ENCODE peak calls at places on chromosomes 4 and X, in ten cellular contexts. H is vagina, O is suprapubic skin, J is K562, U is HCT116, P is sigmoid colon, X is breast epithelium, B is stomach, N is HepG2, L is spleen. I is an unnamed sample.

GRCh38 chr4:158729716-158730559 is 6.7 kb upstream of the PPID start:
- DNase-seq in U (peak; percentile 61), H (no peak), P (peak; percentile 77), O (no peak), L (no peak), J (no peak), X (peak; percentile 57), B (peak; percentile 68), N (peak; percentile 67), I (peak; percentile 72)

GRCh38 chr4:13856387-13856786 is 228.9 kb upstream of the BOD1L1 start:
- DNase-seq in N (no peak), P (no peak), H (no peak), O (no peak), L (no peak), X (no peak), B (no peak), J (no peak), U (no peak), I (no peak)

GRCh38 chr4:185020863-185021761 is 2.8 kb downstream of the HELT start:
- DNase-seq in O (no peak), U (no peak), J (no peak), P (no peak), B (no peak), H (no peak), L (no peak), X (no peak), N (no peak), I (no peak)

GRCh38 chrX:42531431-42531830 is 246.5 kb downstream of the PPP1R2C start:
- DNase-seq in P (no peak), B (no peak), U (no peak), H (no peak), O (no peak), J (no peak), L (no peak), X (no peak), N (no peak), I (no peak)

GRCh38 chrX:105636667-105637066 is 185.7 kb upstream of the NRK start:
- DNase-seq in U (no peak), O (no peak), J (no peak), B (no peak), L (no peak), H (no peak), P (no peak), X (no peak), N (no peak), I (no peak)

GRCh38 chr4:153113061-153113837 is 91.0 kb upstream of the TRIM2 start:
- DNase-seq in U (no peak), P (no peak), J (no peak), H (peak; percentile 58), L (no peak), X (no peak), O (no peak), N (no peak), B (no peak), I (no peak)

GRCh38 chrX:119790977-119791436 is 423 bp downstream of the RPL39 start:
- DNase-seq in U (no peak), X (peak; percentile 48), N (peak; percentile 30), L (no peak), H (no peak), B (no peak), P (no peak), O (no peak), J (peak; percentile 50), I (peak; percentile 27)

GRCh38 chrX:46791927-46792825 is 33.3 kb upstream of the SLC9A7 start:
- DNase-seq in J (no peak), N (peak; percentile 32), P (no peak), H (no peak), X (no peak), B (peak; percentile 41), U (peak; percentile 63), L (no peak), O (no peak), I (no peak)

GRCh38 chr4:73726000-73726399 is 14.4 kb upstream of the CXCL8 start:
- DNase-seq in U (peak; percentile 63), P (no peak), L (no peak), H (no peak), B (no peak), X (no peak), O (no peak), J (no peak), N (no peak), I (no peak)

GRCh38 chr4:186260504-186261448 is 5.2 kb upstream of the F11 start:
- DNase-seq in J (no peak), O (no peak), L (no peak), N (peak; percentile 77), H (no peak), X (no peak), P (no peak), U (no peak), B (no peak), I (no peak)

GRCh38 chr4:105808459-105809041 is 86.7 kb upstream of the NPNT start:
- DNase-seq in P (no peak), U (peak; percentile 7), J (no peak), X (no peak), L (no peak), N (no peak), B (no peak), H (no peak), O (no peak), I (no peak)

GRCh38 chr4:67713531-67714247 is 12.7 kb upstream of the UBA6 start:
- DNase-seq in B (no peak), O (no peak), P (no peak), N (no peak), X (no peak), J (peak; percentile 42), H (no peak), U (no peak), L (no peak), I (no peak)

GRCh38 chr4:47213971-47214370 is 182.6 kb downstream of the GABRB1 start:
- DNase-seq in X (no peak), P (no peak), N (peak; percentile 16), O (no peak), B (no peak), L (no peak), H (no peak), U (no peak), J (no peak), I (no peak)

GRCh38 chr4:156999175-156999517 is 27.5 kb upstream of the PDGFC start:
- DNase-seq in H (no peak), O (no peak), N (peak; percentile 79), U (peak; percentile 87), P (no peak), B (peak; percentile 43), L (no peak), J (no peak), X (no peak), I (peak; percentile 10)
- TF ChIP-seq POLR2AphosphoS5 in H (no peak), O (no peak), N (no peak), U (peak; percentile 49), P (no peak), B (peak; percentile 56), L (no peak), J (no peak), X (peak; percentile 28), I (no peak)

GRCh38 chrX:3712870-3713224 is 602 bp downstream of the PRKX start:
- DNase-seq in H (no peak), X (no peak), J (peak; percentile 38), O (peak; percentile 68), U (no peak), N (no peak), B (no peak), L (peak; percentile 92), P (peak; percentile 64), I (peak; percentile 35)

GRCh38 chrX:3712080-3712869 is 1.2 kb downstream of the PRKX start:
- DNase-seq in P (peak; percentile 58), H (no peak), L (peak; percentile 89), U (no peak), B (no peak), J (peak; percentile 15), X (no peak), N (no peak), O (no peak), I (peak; percentile 19)

GRCh38 chrX:3711331-3711917 is 2.0 kb downstream of the PRKX start:
- DNase-seq in N (no peak), O (no peak), H (no peak), J (peak; percentile 16), P (no peak), X (no peak), U (no peak), L (peak; percentile 83), B (no peak), I (peak; percentile 25)

GRCh38 chrX:3713937-3714434 is 537 bp upstream of the PRKX start:
- DNase-seq in P (no peak), X (no peak), O (no peak), U (no peak), L (no peak), N (no peak), H (no peak), J (no peak), B (no peak), I (peak; percentile 34)

GRCh38 chrX:3713225-3713936 is at the start of gene PRKX:
- DNase-seq in H (no peak), N (no peak), J (peak; percentile 83), L (peak; percentile 94), B (peak; percentile 63), P (peak; percentile 65), X (no peak), O (no peak), U (no peak), I (peak; percentile 78)
- TF ChIP-seq POLR2A in H (no peak), N (no peak), J (peak; percentile 45), L (no peak), B (no peak), P (no peak), X (no peak), O (peak; percentile 29), U (no peak), I (no peak)

GRCh38 chr4:102988429-102989020 is 31.0 kb downstream of the SLC9B1 start:
- DNase-seq in L (no peak), J (no peak), U (no peak), P (no peak), B (no peak), N (no peak), H (no peak), O (no peak), X (no peak), I (no peak)
- H3K27ac ChIP-seq in L (no peak overlapping the region), J (no peak overlapping the region), U (no peak overlapping the region), P (no peak overlapping the region), B (no peak overlapping the region), N (no peak overlapping the region), H (no peak overlapping the region), O (no peak overlapping the region), X (no peak overlapping the region), I (no peak overlapping the region)

GRCh38 chr4:41359069-41359769 is 102.5 kb downstream of the UCHL1 start:
- DNase-seq in X (no peak), O (no peak), P (no peak), H (no peak), L (peak; percentile 60), N (no peak), J (no peak), B (no peak), U (no peak), I (no peak)

GRCh38 chr4:41360911-41361830 is 104.4 kb downstream of the UCHL1 start:
- DNase-seq in N (no peak), P (peak; percentile 77), J (no peak), X (peak; percentile 56), U (no peak), B (peak; percentile 44), L (peak; percentile 74), H (no peak), O (peak; percentile 85), I (peak; percentile 43)

GRCh38 chr4:41359836-41360213 is 103.1 kb downstream of the UCHL1 start:
- DNase-seq in P (no peak), J (no peak), U (no peak), N (no peak), L (no peak), B (no peak), O (no peak), H (no peak), X (no peak), I (no peak)

GRCh38 chr4:41361831-41362646 is 105.3 kb downstream of the UCHL1 start:
- DNase-seq in U (no peak), L (no peak), P (no peak), H (no peak), J (no peak), O (no peak), B (no peak), X (no peak), N (no peak), I (no peak)

GRCh38 chr4:41360214-41360910 is 103.6 kb downstream of the UCHL1 start:
- DNase-seq in L (peak; percentile 82), O (no peak), P (peak; percentile 81), N (no peak), H (no peak), X (peak; percentile 59), J (peak; percentile 20), B (peak; percentile 76), U (no peak), I (peak; percentile 64)
- TF ChIP-seq POLR2AphosphoS5 in L (peak; percentile 72), O (no peak), P (no peak), N (no peak), H (no peak), X (no peak), J (no peak), B (peak; percentile 9), U (peak; percentile 60), I (no peak)